ENCODE peak calls at places on chromosomes 13 and 19, in ten cellular contexts. V is body of pancreas, Y is gastrocnemius medialis, L is left lung, Q is upper lobe of left lung, W is tibial artery, C is right lobe of liver, A is tibial nerve, N is thyroid gland, X is lower lobe of right lung. M is an unnamed sample.

GRCh38 chr13:21984156-21984555 is 313.3 kb downstream of the FGF9 start:
- DNase-seq in C (no peak), X (no peak), N (no peak), W (no peak), Y (no peak), L (no peak), A (no peak), Q (no peak), V (no peak), M (no peak)

GRCh38 chr13:51246411-51247298 is 24.5 kb downstream of the FAM124A start:
- DNase-seq in Y (no peak), C (no peak), Q (no peak), W (no peak), X (no peak), V (no peak), A (no peak), L (no peak), N (peak), M (no peak)

GRCh38 chr19:2695288-2695866 is 7.1 kb downstream of the GNG7 start:
- DNase-seq in C (no peak), Q (peak), V (peak), A (no peak), L (no peak), Y (no peak), X (no peak), N (no peak), W (peak), M (no peak)

GRCh38 chr13:112765734-112766133 is 75.9 kb downstream of the ATP11A start:
- DNase-seq in W (no peak), L (no peak), X (no peak), N (no peak), Q (no peak), Y (no peak), C (no peak), V (no peak), A (no peak), M (no peak)

GRCh38 chr13:48483589-48483988 is 49.3 kb downstream of the RCBTB2 start:
- DNase-seq in L (no peak), A (no peak), X (no peak), N (no peak), Q (no peak), C (no peak), Y (no peak), W (no peak), V (no peak), M (no peak)

GRCh38 chr13:109293166-109293565 is 493.2 kb downstream of the IRS2 start:
- DNase-seq in N (no peak), A (no peak), W (no peak), V (no peak), C (no peak), Q (no peak), X (no peak), L (no peak), Y (no peak), M (no peak)

GRCh38 chr13:33487575-33488243 is 202.2 kb upstream of the STARD13 start:
- DNase-seq in X (no peak), W (peak), Q (peak), C (no peak), N (no peak), Y (peak), V (no peak), A (peak), L (no peak), M (no peak)

GRCh38 chr13:70960841-70961443 is 852.7 kb upstream of the KLHL1 start:
- DNase-seq in N (no peak), Y (no peak), A (peak), L (no peak), V (no peak), W (no peak), Q (no peak), X (no peak), C (no peak), M (no peak)

GRCh38 chr19:31483226-31483857 is 134.1 kb upstream of the TSHZ3 start:
- DNase-seq in Y (no peak), Q (no peak), V (no peak), C (no peak), A (no peak), W (no peak), L (no peak), X (no peak), N (no peak), M (no peak)

GRCh38 chr19:55210120-55210493 is 806 bp upstream of the PTPRH start:
- DNase-seq in W (no peak), C (no peak), X (no peak), Y (no peak), N (no peak), Q (no peak), L (no peak), A (no peak), V (peak), M (no peak)

GRCh38 chr19:17607936-17608335 is 52.5 kb downstream of the COLGALT1 start:
- DNase-seq in Y (no peak), L (no peak), N (no peak), A (no peak), X (no peak), C (no peak), W (no peak), V (no peak), Q (no peak), M (no peak)

GRCh38 chr13:73268306-73268705 is 209.5 kb downstream of the KLF5 start:
- DNase-seq in Q (no peak), W (no peak), V (no peak), L (no peak), Y (no peak), A (no peak), C (no peak), X (no peak), N (no peak), M (peak)

GRCh38 chr13:62626771-62627170 is 1211.1 kb upstream of the PCDH20 start:
- DNase-seq in Y (no peak), W (no peak), X (no peak), V (no peak), Q (no peak), N (no peak), L (no peak), C (no peak), A (no peak), M (no peak)

GRCh38 chr13:30412351-30412750 is 9.9 kb upstream of the UBE2L5 start:
- DNase-seq in Q (no peak), W (no peak), A (no peak), X (no peak), Y (no peak), V (no peak), C (no peak), N (no peak), L (no peak), M (no peak)

GRCh38 chr19:50315773-50316448 is 13.3 kb downstream of the KCNC3 start:
- DNase-seq in Q (no peak), Y (no peak), V (no peak), A (no peak), L (peak), X (no peak), W (no peak), C (no peak), N (peak), M (no peak)

GRCh38 chr13:50130686-50131051 is 115.4 kb downstream of the KCNRG start:
- DNase-seq in W (peak), V (no peak), A (no peak), L (peak), C (no peak), X (peak), Y (no peak), N (no peak), Q (peak), M (peak)

GRCh38 chr19:16202320-16203255 is 4.9 kb downstream of the AP1M1 start:
- DNase-seq in N (no peak), V (no peak), Q (no peak), A (no peak), C (no peak), X (no peak), Y (no peak), W (no peak), L (no peak), M (no peak)

GRCh38 chr19:5288347-5288739 is 52.3 kb downstream of the PTPRS start:
- DNase-seq in V (peak), A (no peak), X (no peak), Q (no peak), W (no peak), C (no peak), N (no peak), Y (no peak), L (no peak), M (peak)

GRCh38 chr19:2716275-2716650 is 4.9 kb downstream of the DIRAS1 start:
- DNase-seq in X (peak), V (no peak), N (no peak), L (no peak), Q (no peak), A (no peak), C (no peak), Y (no peak), W (no peak), M (no peak)

GRCh38 chr13:99677388-99677951 is 176.2 kb downstream of the TM9SF2 start:
- DNase-seq in X (no peak), Y (no peak), N (no peak), L (no peak), Q (no peak), V (no peak), C (no peak), A (no peak), W (no peak), M (no peak)

GRCh38 chr19:58170860-58171259 is 12.0 kb upstream of the ZNF274 start:
- DNase-seq in Y (no peak), L (no peak), V (no peak), C (no peak), Q (no peak), W (no peak), A (no peak), X (no peak), N (no peak), M (no peak)

GRCh38 chr13:42266464-42266863 is 5.5 kb upstream of the AKAP11 start:
- DNase-seq in Q (no peak), W (no peak), X (no peak), V (no peak), Y (no peak), L (no peak), A (no peak), C (no peak), N (no peak), M (no peak)

GRCh38 chr19:30445385-30445784 is 73.2 kb downstream of the ZNF536 start:
- DNase-seq in W (no peak), X (no peak), C (no peak), V (no peak), Q (no peak), L (peak), A (no peak), Y (no peak), N (no peak), M (no peak)

GRCh38 chr13:65287405-65287804 is 1942.7 kb downstream of the PCDH9 start:
- DNase-seq in Y (no peak), N (no peak), L (no peak), A (no peak), X (no peak), Q (no peak), C (no peak), W (no peak), V (no peak), M (no peak)

GRCh38 chr13:90253806-90254205 is 1093.7 kb upstream of the MIR17HG start:
- DNase-seq in X (no peak), C (no peak), V (no peak), Y (no peak), L (no peak), W (no peak), Q (no peak), A (no peak), N (no peak), M (no peak)

GRCh38 chr13:23723463-23723862 is 153.3 kb downstream of the TNFRSF19 start:
- DNase-seq in L (no peak), Y (no peak), C (no peak), V (no peak), X (no peak), W (no peak), N (peak), A (no peak), Q (no peak), M (no peak)

GRCh38 chr13:114313061-114313860 is 1.0 kb upstream of the CHAMP1 start:
- DNase-seq in L (no peak), V (no peak), A (no peak), C (no peak), W (no peak), N (no peak), Q (no peak), Y (no peak), X (no peak), M (no peak)

GRCh38 chr19:42409477-42409876 is 17.7 kb downstream of the LIPE start:
- DNase-seq in N (no peak), A (no peak), C (peak), Q (no peak), L (peak), W (no peak), Y (no peak), V (no peak), X (peak), M (peak)

GRCh38 chr19:23283925-23284324 is 33.7 kb upstream of the ZNF724 start:
- DNase-seq in Q (peak), N (peak), Y (no peak), A (peak), W (peak), C (no peak), X (peak), L (no peak), V (peak), M (peak)

DNA sequence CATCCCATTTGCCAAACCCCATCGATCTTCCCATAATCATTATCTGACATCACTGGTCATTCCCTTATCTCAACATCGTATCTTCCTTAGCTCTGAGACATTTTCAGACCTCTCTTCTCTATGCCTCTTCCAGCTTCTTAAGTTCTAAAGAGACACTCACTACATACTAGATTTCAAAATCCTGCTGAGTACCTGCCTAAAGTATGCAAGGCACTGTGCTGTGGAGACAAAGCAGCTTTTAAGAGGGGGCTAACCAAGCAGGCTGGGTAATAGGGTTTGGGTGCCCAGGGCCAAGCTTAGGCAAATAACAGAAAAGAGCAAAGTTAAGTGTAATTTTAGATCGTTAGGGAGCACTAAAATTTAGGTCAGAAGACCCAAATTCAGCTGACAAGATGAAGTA is 3.4 kb upstream of the POMP start:
- DNase-seq in L (no peak), Y (no peak), X (no peak), C (no peak), A (no peak), N (no peak), Q (no peak), V (no peak), W (no peak), M (no peak)
- H3K27ac ChIP-seq in L (peak), Y (peak), X (no peak), C (no peak), A (no peak), N (peak), Q (no peak), V (no peak), W (no peak), M (no peak)

GRCh38 chr13:44744880-44745633 is 168.9 kb upstream of the TSC22D1 start:
- DNase-seq in X (no peak), Y (no peak), Q (no peak), V (no peak), A (no peak), C (no peak), W (no peak), N (no peak), L (no peak), M (no peak)
- H3K27ac ChIP-seq in X (no peak), Y (no peak), Q (no peak), V (no peak), A (no peak), C (no peak), W (no peak), N (no peak), L (no peak), M (no peak)

GRCh38 chr19:8088752-8089663 is 36.4 kb downstream of the CCL25 start:
- DNase-seq in V (no peak), Y (no peak), X (no peak), A (no peak), C (no peak), Q (no peak), W (no peak), L (no peak), N (no peak), M (no peak)

GRCh38 chr19:8087876-8088275 is 35.3 kb downstream of the CCL25 start:
- DNase-seq in W (no peak), Q (no peak), N (no peak), V (no peak), A (no peak), C (no peak), X (no peak), Y (no peak), L (no peak), M (no peak)

GRCh38 chr19:8085606-8086464 is 33.3 kb downstream of the CCL25 start:
- DNase-seq in L (no peak), V (no peak), C (no peak), W (no peak), Y (no peak), A (no peak), X (peak), Q (peak), N (no peak), M (no peak)

GRCh38 chr19:8084152-8084551 is 31.6 kb downstream of the CCL25 start:
- DNase-seq in C (no peak), W (no peak), N (no peak), A (no peak), X (no peak), Q (no peak), V (no peak), L (no peak), Y (no peak), M (no peak)

GRCh38 chr19:8086849-8087248 is 34.3 kb downstream of the CCL25 start:
- DNase-seq in Y (no peak), A (no peak), X (no peak), V (no peak), C (no peak), W (no peak), L (no peak), Q (no peak), N (no peak), M (no peak)
- H3K27ac ChIP-seq in Y (no peak), A (no peak), X (no peak), V (no peak), C (no peak), W (no peak), L (no peak), Q (no peak), N (no peak), M (no peak)

GRCh38 chr19:53519431-53519830 is 18.5 kb upstream of the ZNF331 start:
- DNase-seq in W (no peak), V (no peak), Q (peak), X (peak), L (no peak), N (no peak), Y (no peak), A (no peak), C (peak), M (no peak)
- H3K27ac ChIP-seq in W (peak), V (no peak), Q (peak), X (peak), L (peak), N (no peak), Y (peak), A (no peak), C (peak), M (peak)

DNA sequence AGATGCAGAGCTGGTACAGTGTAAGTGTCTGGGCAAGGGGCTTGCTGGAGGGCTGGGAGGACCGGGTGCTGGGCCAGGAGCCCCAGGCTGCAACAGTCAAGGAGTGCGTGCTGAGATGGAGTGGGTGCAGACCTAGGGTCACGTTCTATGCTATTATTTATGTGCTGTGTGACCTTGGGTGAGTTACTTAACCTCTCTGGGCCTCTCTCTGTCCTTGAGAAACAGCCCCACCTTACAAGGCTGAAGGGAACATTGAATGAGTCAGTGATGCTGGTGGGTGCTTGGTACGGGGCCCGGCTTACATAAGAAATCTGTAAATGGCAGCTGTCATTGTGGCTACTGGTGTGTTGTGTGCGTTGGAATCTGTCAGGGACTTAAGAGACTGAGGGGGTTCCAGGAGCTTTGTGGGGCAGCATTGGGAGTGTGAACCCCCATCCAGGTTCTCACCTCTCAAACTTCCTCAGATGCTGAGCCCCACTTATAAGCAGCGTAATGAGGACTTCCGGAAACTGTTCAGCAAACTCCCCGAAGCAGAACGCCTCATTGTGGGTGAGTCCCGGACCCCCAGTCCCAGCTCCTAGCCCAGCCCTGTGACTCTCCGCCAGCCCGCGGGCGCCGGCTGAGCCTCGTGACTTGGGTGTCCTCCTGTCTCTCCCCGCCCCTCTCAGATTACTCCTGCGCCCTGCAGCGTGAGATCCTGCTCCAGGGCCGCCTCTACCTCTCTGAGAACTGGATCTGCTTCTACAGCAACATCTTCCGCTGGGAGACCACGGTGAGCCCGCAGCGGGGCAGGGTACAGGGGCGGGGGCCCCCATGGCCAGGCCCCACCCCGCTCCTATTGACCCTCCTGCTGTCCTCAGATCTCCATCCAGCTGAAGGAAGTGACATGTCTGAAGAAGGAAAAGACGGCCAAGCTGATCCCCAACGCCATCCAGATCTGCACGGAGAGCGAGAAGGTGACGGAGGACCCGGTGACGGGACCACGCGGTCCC is 9.6 kb downstream of the GRAMD1A start:
- DNase-seq in C (no peak), L (no peak), N (no peak), V (no peak), Y (no peak), W (no peak), Q (no peak), X (no peak), A (no peak), M (no peak)
- H3K27ac ChIP-seq in C (no peak), L (peak), N (no peak), V (no peak), Y (peak), W (no peak), Q (peak), X (peak), A (no peak), M (no peak)

DNA sequence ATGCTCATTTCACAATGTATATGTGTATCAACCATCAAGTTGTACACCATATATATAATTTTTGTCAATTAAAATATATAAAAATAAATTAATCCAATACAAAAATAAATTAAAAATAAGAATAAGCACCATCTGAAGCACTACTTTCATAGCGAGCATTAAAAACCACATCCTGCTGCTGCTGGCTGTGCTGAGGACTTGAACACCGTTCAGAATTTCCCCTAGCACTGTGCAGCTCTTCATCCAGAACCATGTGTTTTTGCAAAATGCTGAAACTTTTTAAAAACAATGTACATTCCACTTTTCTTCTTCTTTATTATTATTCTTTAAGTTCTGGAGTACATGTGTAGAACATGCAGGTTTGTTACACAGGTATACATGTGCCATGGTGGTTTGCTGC is 40.0 kb upstream of the FOXO1 start:
- DNase-seq in L (no peak), C (no peak), N (no peak), V (no peak), W (no peak), X (no peak), A (no peak), Q (no peak), Y (no peak), M (no peak)
- H3K27ac ChIP-seq in L (no peak), C (no peak), N (no peak), V (no peak), W (no peak), X (no peak), A (no peak), Q (no peak), Y (no peak), M (no peak)

DNA sequence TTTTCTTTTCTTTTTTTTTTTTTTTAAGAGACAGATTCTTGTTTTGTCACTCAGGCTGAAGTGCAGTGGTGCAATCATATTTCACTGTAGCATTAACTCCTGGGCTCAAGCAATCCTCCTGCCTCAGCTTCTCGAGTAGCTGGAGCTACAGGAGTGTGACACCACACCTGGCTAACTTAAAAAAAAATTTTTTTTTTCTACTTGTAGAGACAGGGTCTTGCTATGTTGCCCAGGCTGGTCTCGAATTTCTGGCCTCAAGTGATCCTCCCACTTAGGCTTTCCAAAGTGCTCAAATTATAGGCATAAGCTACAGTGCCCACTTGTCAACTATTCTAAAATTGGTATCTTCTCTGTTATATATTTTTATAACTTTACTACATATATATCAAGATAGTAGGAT is 6.6 kb downstream of the ELF1 start:
- DNase-seq in X (no peak), V (no peak), Y (no peak), N (peak), Q (no peak), A (no peak), C (no peak), W (no peak), L (no peak), M (no peak)
- H3K27ac ChIP-seq in X (no peak), V (no peak), Y (no peak), N (no peak), Q (no peak), A (no peak), C (no peak), W (no peak), L (no peak), M (no peak)